ENCODE peak calls at places on chromosome 9, in seven cellular contexts. U, A, H, L, R, X and P are unnamed samples.

GRCh38 chr9:96014078-96014477 is 138.6 kb downstream of the ERCC6L2 start:
- DNase-seq in X (peak; percentile 27), H (no peak), U (no peak), R (no peak), A (no peak), L (no peak), P (no peak)

GRCh38 chr9:134937566-134938345 is 20.0 kb upstream of the FCN1 start:
- DNase-seq in R (no peak), L (no peak), A (no peak), U (no peak), H (no peak), X (no peak), P (no peak)

GRCh38 chr9:76560481-76560891 is 101.5 kb downstream of the GCNT1 start:
- DNase-seq in X (peak; percentile 67), L (no peak), U (no peak), H (no peak), A (no peak), R (no peak), P (no peak)

GRCh38 chr9:101738566-101739183 is at the start of gene GRIN3A:
- DNase-seq in A (no peak), X (peak; percentile 26), U (no peak), R (no peak), L (no peak), H (no peak), P (peak; percentile 5)

GRCh38 chr9:91117959-91118651 is 243.6 kb downstream of the AUH start:
- DNase-seq in X (peak; percentile 86), R (peak; percentile 94), U (no peak), A (peak; percentile 92), H (peak; percentile 90), L (peak; percentile 92), P (peak; percentile 6)

GRCh38 chr9:121292801-121293241 is 24.9 kb downstream of the GSN start:
- DNase-seq in X (no peak), U (no peak), R (peak; percentile 14), H (no peak), A (peak; percentile 61), L (no peak), P (no peak)

GRCh38 chr9:99244300-99245260 is 22.5 kb downstream of the SEC61B start:
- DNase-seq in L (no peak), X (no peak), H (no peak), A (no peak), R (no peak), U (peak; percentile 68), P (no peak)

GRCh38 chr9:90965911-90966290 is 164.3 kb downstream of the SYK start:
- DNase-seq in U (no peak), X (no peak), L (no peak), R (no peak), A (no peak), H (no peak), P (no peak)

GRCh38 chr9:133589454-133590227 is 19.5 kb downstream of the FAM163B start:
- DNase-seq in L (no peak), U (no peak), A (no peak), R (no peak), H (no peak), X (no peak), P (peak; percentile 35)

GRCh38 chr9:22922222-22922621 is 475.6 kb downstream of the DMRTA1 start:
- DNase-seq in A (no peak), R (no peak), L (no peak), X (no peak), U (no peak), H (no peak), P (peak; percentile 26)

GRCh38 chr9:118595719-118596305 is 773.4 kb downstream of the BRINP1 start:
- DNase-seq in R (no peak), X (peak; percentile 7), H (no peak), U (no peak), A (peak; percentile 66), L (no peak), P (no peak)

GRCh38 chr9:35689601-35690446 is at the start of gene TPM2:
- DNase-seq in U (no peak), L (peak; percentile 78), A (peak; percentile 96), H (peak; percentile 93), X (peak; percentile 73), R (no peak), P (no peak)

GRCh38 chr9:129626079-129626943 is at the start of gene NTMT1:
- DNase-seq in H (peak; percentile 83), L (peak; percentile 83), A (peak; percentile 94), U (peak; percentile 39), R (peak; percentile 87), X (peak; percentile 89), P (peak; percentile 92)

GRCh38 chr9:114681594-114682332 is at the start of gene TEX48:
- DNase-seq in L (no peak), U (peak; percentile 19), A (peak; percentile 71), H (peak; percentile 51), R (no peak), X (peak; percentile 83), P (peak; percentile 86)

GRCh38 chr9:26271495-26272122 is 593.4 kb upstream of the TUSC1 start:
- DNase-seq in A (no peak), R (no peak), X (no peak), H (no peak), U (no peak), L (no peak), P (no peak)

GRCh38 chr9:105043370-105043936 is 115.5 kb upstream of the ABCA1 start:
- DNase-seq in H (no peak), L (no peak), A (no peak), X (no peak), R (no peak), U (no peak), P (no peak)

GRCh38 chr9:107020040-107020530 is 157.1 kb downstream of the ZNF462 start:
- DNase-seq in L (no peak), A (peak; percentile 69), H (no peak), R (no peak), X (no peak), U (peak; percentile 50), P (no peak)

GRCh38 chr9:126517751-126518261 is 95.9 kb upstream of the LMX1B start:
- DNase-seq in U (no peak), L (no peak), X (no peak), R (no peak), H (no peak), A (no peak), P (no peak)

GRCh38 chr9:121634800-121635261 is 16.6 kb upstream of the DAB2IP start:
- DNase-seq in X (no peak), H (no peak), L (peak; percentile 34), U (no peak), R (no peak), A (no peak), P (peak; percentile 18)

GRCh38 chr9:16461231-16461840 is 409.1 kb downstream of the BNC2 start:
- DNase-seq in X (no peak), R (no peak), A (no peak), L (no peak), U (peak; percentile 37), H (no peak), P (no peak)

GRCh38 chr9:38622083-38622674 is 1.8 kb upstream of the ANKRD18A start:
- DNase-seq in X (peak; percentile 30), H (no peak), L (no peak), U (no peak), A (no peak), R (no peak), P (no peak)

GRCh38 chr9:33908749-33909148 is 91.8 kb downstream of the UBE2R2 start:
- DNase-seq in X (no peak), U (no peak), H (no peak), A (no peak), L (no peak), R (no peak), P (no peak)

GRCh38 chr9:101458955-101459631 is 23.5 kb upstream of the ALDOB start:
- DNase-seq in R (no peak), U (no peak), L (no peak), H (no peak), X (no peak), A (no peak), P (peak; percentile 54)

DNA sequence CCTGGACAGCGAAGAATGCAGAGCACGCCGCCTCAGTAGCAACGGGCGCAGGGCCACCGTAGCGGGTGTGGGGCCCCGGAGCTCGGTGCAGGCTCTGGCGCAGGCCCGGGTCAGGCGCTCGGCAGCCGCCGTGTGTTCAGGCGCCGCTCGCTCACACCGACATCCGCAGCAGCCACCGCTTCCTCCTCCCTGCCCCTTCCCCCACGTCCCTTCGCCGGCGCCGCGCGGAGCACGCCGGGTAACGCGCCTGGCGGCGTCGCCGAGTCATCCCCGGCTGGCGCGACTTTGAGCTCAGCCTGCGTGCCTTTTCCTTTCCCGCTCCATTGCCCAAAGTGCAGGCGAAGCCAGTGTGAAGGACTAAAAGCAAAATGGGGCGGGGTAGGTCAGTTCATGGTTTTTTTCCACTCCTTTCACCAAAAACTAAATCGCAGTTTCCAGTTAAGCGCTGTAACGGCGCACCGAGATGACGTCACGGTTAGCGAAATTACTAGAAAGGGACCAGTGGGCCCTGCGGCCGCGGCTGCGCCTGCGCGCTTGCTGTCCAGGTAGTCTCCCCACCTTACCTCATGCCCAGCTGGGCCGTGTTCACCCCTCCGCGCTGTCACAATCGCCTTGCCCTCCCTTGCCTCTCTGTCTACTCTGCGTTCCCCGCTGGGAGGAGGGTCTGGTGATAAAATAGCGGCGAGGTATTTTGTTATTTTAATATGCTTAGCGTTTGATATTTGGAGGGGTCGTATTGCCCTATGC is at the start of gene UBQLN1:
- DNase-seq in H (peak; percentile 96), U (peak; percentile 72), X (peak; percentile 95), R (peak; percentile 92), L (peak; percentile 94), A (peak; percentile 98), P (peak; percentile 97)
- TF ChIP-seq POLR2A in H (peak; percentile 95), U (peak; percentile 96), X (peak; percentile 96), R (peak; percentile 94), L (peak; percentile 82), A (peak; percentile 89), P (peak; percentile 95)

GRCh38 chr9:136364369-136364748 is 815 bp upstream of the DNLZ start:
- DNase-seq in H (no peak), L (no peak), R (no peak), U (no peak), X (no peak), A (no peak), P (no peak)

GRCh38 chr9:136361757-136362449 is 1.6 kb downstream of the DNLZ start:
- DNase-seq in L (no peak), R (no peak), X (no peak), H (peak; percentile 61), A (peak; percentile 87), U (no peak), P (no peak)

GRCh38 chr9:136363606-136364368 is at the start of gene DNLZ:
- DNase-seq in R (peak; percentile 76), A (peak; percentile 93), H (peak; percentile 81), U (peak; percentile 32), X (peak; percentile 89), L (peak; percentile 80), P (peak; percentile 96)

GRCh38 chr9:136362450-136362784 is 1.1 kb downstream of the DNLZ start:
- DNase-seq in L (no peak), R (no peak), A (no peak), U (no peak), H (no peak), X (no peak), P (no peak)

GRCh38 chr9:136363106-136363605 is 388 bp downstream of the DNLZ start:
- DNase-seq in H (peak; percentile 98), U (peak; percentile 68), L (peak; percentile 96), X (peak; percentile 98), A (peak; percentile 99), R (peak; percentile 95), P (peak; percentile 98)
- TF ChIP-seq POLR2A in H (no peak), U (peak; percentile 88), L (peak; percentile 75), X (peak; percentile 79), A (peak; percentile 52), R (peak; percentile 72), P (peak; percentile 76)

GRCh38 chr9:88988796-88989641 is 2.2 kb upstream of the S1PR3 start:
- DNase-seq in X (no peak), U (no peak), H (peak; percentile 30), R (no peak), A (no peak), L (no peak), P (no peak)
- TF ChIP-seq POLR2A in X (no peak), U (no peak), H (no peak), R (no peak), A (no peak), L (no peak), P (no peak)

GRCh38 chr9:127980056-127980705 is 608 bp downstream of the EEIG1 start:
- DNase-seq in U (no peak), A (peak; percentile 75), X (peak; percentile 79), R (no peak), L (peak; percentile 42), H (peak; percentile 42), P (peak; percentile 60)
- TF ChIP-seq POLR2A in U (peak; percentile 76), A (peak; percentile 47), X (peak; percentile 88), R (no peak), L (no peak), H (no peak), P (no peak)